ENCODE peak calls at places on chromosomes 5 and 9, in eight cellular contexts. D, B, M, V, G, Q, S and E are unnamed samples.

GRCh38 chr9:122056484-122056883 is 36.6 kb downstream of the TTLL11 start:
- DNase-seq in G (no peak), V (no peak), M (no peak), S (no peak), B (peak; percentile 67), Q (no peak), D (no peak), E (no peak)

GRCh38 chr5:151002250-151002649 is 18.1 kb upstream of the GPX3 start:
- DNase-seq in G (no peak), S (no peak), V (no peak), M (peak; percentile 42), D (no peak), B (peak; percentile 69), Q (peak; percentile 58), E (no peak)

GRCh38 chr9:116815828-116816227 is 128.7 kb downstream of the TRIM32 start:
- DNase-seq in S (no peak), M (no peak), V (no peak), G (no peak), B (no peak), Q (no peak), D (no peak), E (no peak)

GRCh38 chr5:1465117-1465516 is 19.9 kb upstream of the SLC6A3 start:
- DNase-seq in G (no peak), D (peak; percentile 7), V (no peak), M (no peak), B (no peak), S (no peak), Q (no peak), E (no peak)

GRCh38 chr5:39224196-39224754 is 4.9 kb upstream of the FYB1 start:
- DNase-seq in S (no peak), B (peak; percentile 15), M (no peak), G (no peak), Q (no peak), V (no peak), D (no peak), E (no peak)

GRCh38 chr9:114031948-114032688 is 46.0 kb downstream of the AMBP start:
- DNase-seq in B (no peak), S (no peak), G (no peak), D (no peak), M (no peak), Q (no peak), V (no peak), E (no peak)

GRCh38 chr5:81779125-81779934 is 28.4 kb upstream of the SSBP2 start:
- DNase-seq in B (no peak), G (no peak), V (no peak), S (no peak), Q (peak; percentile 47), D (peak; percentile 61), M (no peak), E (peak; percentile 40)

GRCh38 chr5:42495908-42496307 is 72.7 kb downstream of the GHR start:
- DNase-seq in M (no peak), D (no peak), Q (no peak), G (no peak), B (no peak), V (no peak), S (no peak), E (no peak)

GRCh38 chr9:136826703-136827582 is 15.3 kb upstream of the AJM1 start:
- DNase-seq in V (no peak), S (no peak), Q (no peak), D (peak; percentile 23), G (no peak), B (no peak), M (no peak), E (no peak)

GRCh38 chr5:126391386-126391785 is 31.8 kb upstream of the GRAMD2B start:
- DNase-seq in D (no peak), S (no peak), V (no peak), B (no peak), M (no peak), G (no peak), Q (no peak), E (no peak)

GRCh38 chr9:118990949-118991348 is 378.3 kb downstream of the BRINP1 start:
- DNase-seq in B (no peak), M (no peak), G (no peak), V (no peak), D (no peak), S (no peak), Q (no peak), E (no peak)

GRCh38 chr9:90099262-90099982 is 494.6 kb downstream of the GADD45G start:
- DNase-seq in G (peak; percentile 41), S (no peak), M (peak; percentile 69), V (no peak), B (peak; percentile 45), Q (no peak), D (no peak), E (no peak)

GRCh38 chr9:7858166-7858565 is 58.6 kb upstream of the DMAC1 start:
- DNase-seq in S (no peak), Q (no peak), V (no peak), G (no peak), B (no peak), M (no peak), D (no peak), E (no peak)

GRCh38 chr5:88380332-88380731 is 111.7 kb upstream of the TMEM161B start:
- DNase-seq in D (no peak), B (no peak), V (no peak), S (no peak), Q (no peak), M (no peak), G (no peak), E (no peak)

GRCh38 chr9:96022445-96023031 is 147.0 kb downstream of the ERCC6L2 start:
- DNase-seq in M (no peak), G (peak; percentile 62), D (peak; percentile 63), S (no peak), Q (no peak), B (peak; percentile 75), V (no peak), E (no peak)

GRCh38 chr9:117549444-117549843 is 134.6 kb upstream of the ASTN2 start:
- DNase-seq in G (no peak), B (peak; percentile 72), Q (no peak), D (no peak), V (no peak), M (no peak), S (no peak), E (no peak)

GRCh38 chr9:34592895-34593601 is 3.5 kb upstream of the CNTFR start:
- DNase-seq in Q (no peak), M (no peak), V (no peak), G (no peak), D (no peak), S (no peak), B (peak; percentile 74), E (no peak)

GRCh38 chr5:51377151-51378060 is 5.8 kb upstream of the ISL1 start:
- DNase-seq in B (peak; percentile 71), V (no peak), M (no peak), S (no peak), G (no peak), Q (no peak), D (no peak), E (no peak)

GRCh38 chr5:77347435-77348098 is 137.1 kb downstream of the PDE8B start:
- DNase-seq in B (no peak), Q (no peak), M (no peak), G (no peak), V (no peak), D (no peak), S (no peak), E (no peak)

GRCh38 chr9:14221558-14221957 is 92.4 kb downstream of the NFIB start:
- DNase-seq in G (no peak), M (no peak), V (no peak), D (no peak), Q (peak; percentile 87), B (no peak), S (no peak), E (no peak)

GRCh38 chr5:127290019-127290945 is at the start of gene MEGF10:
- DNase-seq in Q (peak; percentile 65), V (no peak), B (peak; percentile 89), D (peak; percentile 37), S (no peak), G (no peak), M (no peak), E (no peak)

GRCh38 chr9:108039491-108039890 is 549.9 kb upstream of the KLF4 start:
- DNase-seq in S (no peak), B (no peak), Q (peak; percentile 31), M (no peak), G (no peak), V (no peak), D (no peak), E (no peak)

GRCh38 chr5:68264024-68264956 is 48.7 kb downstream of the PIK3R1 start:
- DNase-seq in B (no peak), S (no peak), M (no peak), Q (peak; percentile 70), G (no peak), V (no peak), D (no peak), E (no peak)

GRCh38 chr5:113311301-113311700 is 123.5 kb downstream of the TSSK1B start:
- DNase-seq in Q (no peak), B (no peak), D (no peak), V (no peak), S (no peak), M (no peak), G (no peak), E (no peak)

GRCh38 chr5:109876941-109877669 is 187.4 kb downstream of the MAN2A1 start:
- DNase-seq in G (no peak), S (no peak), V (no peak), D (no peak), B (no peak), Q (peak; percentile 49), M (no peak), E (no peak)

GRCh38 chr5:10420468-10420867 is 21.2 kb upstream of the ROPN1L start:
- DNase-seq in M (no peak), V (no peak), D (no peak), Q (no peak), B (no peak), G (no peak), S (no peak), E (no peak)